ENCODE peak calls at places on chromosomes 2 and 18, in nine cellular contexts. X is EH; N is cardiac muscle cell; G is 8988T; H is AML-193; I is CD8-positive, alpha-beta T cell; R is stimulated activated CD8-positive, alpha-beta memory T cell treated with anti-CD3 and anti-CD28 coated beads, Interleukin-7, amount 100 ng/mL, for 24 hours; U is stimulated activated CD4-positive, alpha-beta T cell treated with anti-CD3 and anti-CD28 coated beads, Interleukin-12 subunit alpha, Interleukin-12 subunit beta, amount 100 ng/mL, for 24 hours; Q is fibroblast of the conjunctiva. K is an unnamed sample.

GRCh38 chr2:64873472-64873924 is 115.7 kb upstream of the SLC1A4 start:
- DNase-seq in U (peak), H (peak), R (peak), N (peak), X (peak), Q (no peak), I (peak), G (peak), K (no peak)

GRCh38 chr18:44543387-44543786 is 137.3 kb upstream of the SETBP1 start:
- DNase-seq in N (no peak), U (no peak), G (no peak), R (no peak), Q (no peak), X (no peak), I (no peak), H (no peak), K (no peak)

GRCh38 chr2:240920783-240921231 is 14.7 kb downstream of the CROCC2 start:
- DNase-seq in X (no peak), U (no peak), R (no peak), I (no peak), N (no peak), G (no peak), Q (no peak), H (no peak), K (no peak)

GRCh38 chr2:225182126-225182525 is 139.9 kb upstream of the DOCK10 start:
- DNase-seq in X (no peak), Q (no peak), N (no peak), R (no peak), I (no peak), U (no peak), G (no peak), H (no peak), K (no peak)

GRCh38 chr2:134245340-134245984 is 8.4 kb upstream of the MGAT5 start:
- DNase-seq in X (peak), R (peak), N (peak), G (no peak), I (peak), H (peak), Q (peak), U (peak), K (peak)

GRCh38 chr2:15023231-15023630 is 390.7 kb downstream of the LRATD1 start:
- DNase-seq in N (no peak), G (no peak), U (no peak), I (no peak), Q (no peak), R (no peak), H (no peak), X (no peak), K (no peak)

GRCh38 chr2:19772981-19773380 is 128.8 kb downstream of the TTC32 start:
- DNase-seq in N (no peak), X (peak), Q (no peak), U (no peak), I (no peak), R (no peak), G (no peak), H (no peak), K (no peak)

GRCh38 chr2:16124881-16125613 is 184.7 kb downstream of the MYCN start:
- DNase-seq in U (no peak), X (no peak), G (no peak), R (no peak), N (no peak), Q (no peak), I (no peak), H (no peak), K (no peak)

GRCh38 chr2:40540026-40540425 is 88.1 kb upstream of the SLC8A1 start:
- DNase-seq in G (no peak), I (no peak), X (no peak), H (no peak), Q (no peak), U (no peak), N (no peak), R (no peak), K (no peak)

GRCh38 chr2:140274891-140275290 is 1494.7 kb upstream of the NXPH2 start:
- DNase-seq in N (no peak), H (no peak), R (no peak), U (no peak), G (no peak), I (no peak), X (no peak), Q (no peak), K (no peak)

GRCh38 chr2:46446871-46447568 is 32.3 kb upstream of the TMEM247 start:
- DNase-seq in I (no peak), G (no peak), U (no peak), R (no peak), Q (no peak), H (no peak), X (no peak), N (peak), K (no peak)

GRCh38 chr2:158034198-158034831 is 67.4 kb upstream of the UPP2 start:
- DNase-seq in R (no peak), U (no peak), G (peak), N (peak), Q (peak), H (peak), X (peak), I (no peak), K (peak)

GRCh38 chr2:241358470-241358869 is 2.4 kb downstream of the FARP2 start:
- DNase-seq in U (no peak), Q (no peak), X (no peak), G (no peak), R (no peak), I (no peak), N (peak), H (no peak), K (no peak)

GRCh38 chr18:34322365-34323289 is 97.9 kb upstream of the NOL4 start:
- DNase-seq in I (no peak), H (no peak), G (no peak), Q (peak), X (no peak), U (no peak), N (peak), R (no peak), K (peak)

GRCh38 chr18:54209471-54210180 is 14.8 kb downstream of the MBD2 start:
- DNase-seq in N (peak), U (no peak), Q (no peak), R (no peak), X (peak), H (no peak), I (no peak), G (no peak), K (no peak)

GRCh38 chr2:160254363-160254762 is 54.3 kb upstream of the ITGB6 start:
- DNase-seq in I (no peak), U (no peak), G (no peak), H (no peak), Q (no peak), X (no peak), R (no peak), N (no peak), K (no peak)

GRCh38 chr2:24049485-24050021 is at the start of gene FKBP1B:
- DNase-seq in Q (peak), G (peak), U (peak), N (peak), R (peak), I (peak), X (peak), H (no peak), K (peak)

GRCh38 chr2:226794077-226794670 is 5.4 kb downstream of the IRS1 start:
- DNase-seq in X (peak), U (no peak), R (no peak), Q (no peak), H (no peak), N (no peak), I (no peak), G (no peak), K (no peak)

GRCh38 chr18:32707586-32707985 is 65.2 kb downstream of the KLHL14 start:
- DNase-seq in H (no peak), G (no peak), R (no peak), N (no peak), U (no peak), Q (no peak), I (no peak), X (no peak), K (no peak)

GRCh38 chr2:121336528-121337294 is 51.7 kb upstream of the TFCP2L1 start:
- DNase-seq in H (no peak), N (no peak), I (no peak), Q (no peak), R (no peak), U (no peak), X (no peak), G (no peak), K (no peak)

GRCh38 chr2:127864877-127865276 is 6.9 kb upstream of the POLR2D start:
- DNase-seq in R (no peak), H (no peak), N (no peak), Q (no peak), X (peak), I (no peak), U (no peak), G (peak), K (no peak)

GRCh38 chr2:45923701-45924100 is 272.2 kb downstream of the PRKCE start:
- DNase-seq in R (no peak), Q (no peak), N (no peak), X (no peak), U (no peak), H (no peak), G (no peak), I (no peak), K (no peak)

GRCh38 chr18:63365909-63366269 is 1.1 kb downstream of the KDSR start:
- DNase-seq in U (no peak), N (peak), X (peak), H (no peak), G (no peak), R (no peak), I (no peak), Q (no peak), K (no peak)

GRCh38 chr2:134917219-134917957 is 1.2 kb upstream of the CCNT2 start:
- DNase-seq in G (no peak), N (no peak), Q (no peak), H (no peak), U (peak), X (no peak), I (no peak), R (no peak), K (no peak)

GRCh38 chr18:7609617-7610016 is 42.5 kb downstream of the PTPRM start:
- DNase-seq in G (no peak), X (peak), I (no peak), H (no peak), U (no peak), R (no peak), Q (no peak), N (no peak), K (no peak)

GRCh38 chr2:224518806-224519580 is 66.2 kb downstream of the CUL3 start:
- DNase-seq in R (no peak), U (no peak), G (no peak), Q (peak), N (peak), H (no peak), X (peak), I (no peak), K (no peak)

GRCh38 chr2:74461187-74462053 is 3.2 kb downstream of the WBP1 start:
- DNase-seq in U (no peak), R (no peak), Q (no peak), H (no peak), N (peak), X (no peak), G (no peak), I (no peak), K (no peak)

GRCh38 chr2:146916914-146917313 is 927.9 kb upstream of the ACVR2A start:
- DNase-seq in N (no peak), U (no peak), X (no peak), R (no peak), Q (no peak), G (no peak), H (no peak), I (no peak), K (no peak)

GRCh38 chr2:181738074-181738473 is 57.8 kb upstream of the NEUROD1 start:
- DNase-seq in I (no peak), N (peak), G (no peak), Q (no peak), H (peak), X (no peak), R (no peak), U (no peak), K (no peak)

GRCh38 chr2:181312515-181312927 is 144.7 kb upstream of the ITGA4 start:
- DNase-seq in N (no peak), X (no peak), H (no peak), Q (no peak), U (peak), R (no peak), G (no peak), I (peak), K (no peak)

GRCh38 chr2:58240595-58240937 is 559 bp downstream of the FANCL start:
- DNase-seq in H (no peak), Q (no peak), G (no peak), R (no peak), N (peak), I (no peak), U (no peak), X (no peak), K (no peak)

GRCh38 chr2:127932199-127932877 is 46.6 kb upstream of the AMMECR1L start:
- DNase-seq in I (no peak), H (no peak), R (no peak), X (peak), G (no peak), Q (peak), U (no peak), N (peak), K (no peak)

GRCh38 chr18:65458871-65459270 is 291.9 kb upstream of the CDH7 start:
- DNase-seq in H (no peak), I (no peak), Q (no peak), U (no peak), X (no peak), G (no peak), N (no peak), R (no peak), K (no peak)

GRCh38 chr2:109126501-109126860 is 2.5 kb upstream of the SH3RF3 start:
- DNase-seq in R (no peak), N (peak), H (no peak), I (no peak), X (peak), G (no peak), U (no peak), Q (peak), K (no peak)

GRCh38 chr2:29000481-29000880 is 19.4 kb downstream of the TOGARAM2 start:
- DNase-seq in R (no peak), Q (no peak), G (no peak), U (no peak), I (peak), X (no peak), N (no peak), H (peak), K (no peak)

GRCh38 chr18:43620936-43621335 is 343.6 kb upstream of the SYT4 start:
- DNase-seq in Q (peak), X (peak), R (no peak), H (peak), N (peak), I (no peak), U (no peak), G (no peak), K (peak)

GRCh38 chr2:3594493-3595281 is at the start of gene COLEC11:
- DNase-seq in N (peak), H (no peak), Q (no peak), X (peak), I (no peak), G (no peak), U (no peak), R (no peak), K (no peak)

GRCh38 chr2:234826676-234827075 is 125.1 kb upstream of the SH3BP4 start:
- DNase-seq in U (no peak), H (no peak), X (no peak), I (no peak), G (no peak), R (no peak), Q (no peak), N (peak), K (no peak)

GRCh38 chr18:23885750-23886149 is 128.8 kb upstream of the TTC39C start:
- DNase-seq in G (no peak), H (no peak), Q (no peak), N (peak), X (no peak), I (no peak), U (no peak), R (no peak), K (no peak)